ENCODE peak calls at places on chromosomes 5 and 9, in five cellular contexts. One of them, this sample, is unnamed.

GRCh38 chr5:75365740-75366139 is 28.7 kb downstream of the HMGCR start:
- DNase-seq in tibial nerve: no peak
- DNase-seq in stimulated activated CD8-positive, alpha-beta memory T cell treated with anti-CD3 and anti-CD28 coated beads, Interleukin-4, amount 100 ng/mL, for 1 hour: no peak
- DNase-seq in H7: no peak
- DNase-seq in dorsolateral prefrontal cortex: no peak
- DNase-seq in this sample: no peak

GRCh38 chr9:2704504-2704903 is 12.8 kb upstream of the KCNV2 start:
- DNase-seq in dorsolateral prefrontal cortex: no peak
- DNase-seq in stimulated activated CD8-positive, alpha-beta memory T cell treated with anti-CD3 and anti-CD28 coated beads, Interleukin-4, amount 100 ng/mL, for 1 hour: no peak
- DNase-seq in H7: no peak
- DNase-seq in tibial nerve: no peak
- DNase-seq in this sample: no peak

GRCh38 chr5:14640765-14641164 is 23.8 kb upstream of the OTULIN start:
- DNase-seq in H7: peak
- DNase-seq in tibial nerve: no peak
- DNase-seq in dorsolateral prefrontal cortex: no peak
- DNase-seq in stimulated activated CD8-positive, alpha-beta memory T cell treated with anti-CD3 and anti-CD28 coated beads, Interleukin-4, amount 100 ng/mL, for 1 hour: no peak
- DNase-seq in this sample: no peak

GRCh38 chr9:94757158-94757557 is 30.7 kb downstream of the AOPEP start:
- DNase-seq in dorsolateral prefrontal cortex: no peak
- DNase-seq in stimulated activated CD8-positive, alpha-beta memory T cell treated with anti-CD3 and anti-CD28 coated beads, Interleukin-4, amount 100 ng/mL, for 1 hour: no peak
- DNase-seq in H7: no peak
- DNase-seq in tibial nerve: no peak
- DNase-seq in this sample: no peak

GRCh38 chr5:36948041-36948440 is 71.5 kb downstream of the NIPBL start:
- DNase-seq in tibial nerve: no peak
- DNase-seq in stimulated activated CD8-positive, alpha-beta memory T cell treated with anti-CD3 and anti-CD28 coated beads, Interleukin-4, amount 100 ng/mL, for 1 hour: no peak
- DNase-seq in H7: no peak
- DNase-seq in dorsolateral prefrontal cortex: no peak
- DNase-seq in this sample: no peak

GRCh38 chr5:66898241-66899039 is 298.2 kb downstream of the CD180 start:
- DNase-seq in tibial nerve: no peak
- DNase-seq in dorsolateral prefrontal cortex: no peak
- DNase-seq in stimulated activated CD8-positive, alpha-beta memory T cell treated with anti-CD3 and anti-CD28 coated beads, Interleukin-4, amount 100 ng/mL, for 1 hour: no peak
- DNase-seq in H7: no peak
- DNase-seq in this sample: no peak

GRCh38 chr9:84583866-84584265 is 85.7 kb upstream of the NTRK2 start:
- DNase-seq in dorsolateral prefrontal cortex: no peak
- DNase-seq in H7: no peak
- DNase-seq in tibial nerve: no peak
- DNase-seq in stimulated activated CD8-positive, alpha-beta memory T cell treated with anti-CD3 and anti-CD28 coated beads, Interleukin-4, amount 100 ng/mL, for 1 hour: no peak
- DNase-seq in this sample: no peak

GRCh38 chr9:131194767-131195166 is 69.4 kb downstream of the NUP214 start:
- DNase-seq in dorsolateral prefrontal cortex: no peak
- DNase-seq in tibial nerve: no peak
- DNase-seq in stimulated activated CD8-positive, alpha-beta memory T cell treated with anti-CD3 and anti-CD28 coated beads, Interleukin-4, amount 100 ng/mL, for 1 hour: no peak
- DNase-seq in H7: no peak
- DNase-seq in this sample: no peak

GRCh38 chr9:133825555-133826198 is 87.5 kb upstream of the SARDH start:
- DNase-seq in H7: peak
- DNase-seq in stimulated activated CD8-positive, alpha-beta memory T cell treated with anti-CD3 and anti-CD28 coated beads, Interleukin-4, amount 100 ng/mL, for 1 hour: no peak
- DNase-seq in dorsolateral prefrontal cortex: no peak
- DNase-seq in tibial nerve: no peak
- DNase-seq in this sample: no peak

GRCh38 chr5:16673241-16673998 is 56.6 kb upstream of the RETREG1 start:
- DNase-seq in stimulated activated CD8-positive, alpha-beta memory T cell treated with anti-CD3 and anti-CD28 coated beads, Interleukin-4, amount 100 ng/mL, for 1 hour: no peak
- DNase-seq in H7: no peak
- DNase-seq in tibial nerve: no peak
- DNase-seq in dorsolateral prefrontal cortex: no peak
- DNase-seq in this sample: peak

GRCh38 chr9:80417211-80417773 is 845.5 kb downstream of the TLE4 start:
- DNase-seq in tibial nerve: no peak
- DNase-seq in H7: no peak
- DNase-seq in dorsolateral prefrontal cortex: no peak
- DNase-seq in stimulated activated CD8-positive, alpha-beta memory T cell treated with anti-CD3 and anti-CD28 coated beads, Interleukin-4, amount 100 ng/mL, for 1 hour: no peak
- DNase-seq in this sample: no peak

This sample was measured in posterior cingulate gyrus.